ENCODE peak calls at places on chromosomes 11 and 22, in eight cellular contexts. One of them, this sample, is unnamed.

GRCh38 chr22:47043835-47044721 is 281.6 kb downstream of the TBC1D22A start:
- DNase-seq in GM12865: no peak
- DNase-seq in stimulated activated CD4-positive, alpha-beta T cell treated with anti-CD3 and anti-CD28 coated beads, Interleukin-2, amount 100 ng/mL, for 48 hours: no peak
- DNase-seq in EH: peak
- DNase-seq in GM19239: no peak
- DNase-seq in Peyer's patch: peak
- DNase-seq in H1: no peak
- DNase-seq in endothelial cell: no peak
- DNase-seq in this sample: peak

GRCh38 chr22:20241579-20242392 is 26.3 kb downstream of the RTN4R start:
- DNase-seq in GM12865: no peak
- DNase-seq in Peyer's patch: no peak
- DNase-seq in EH: no peak
- DNase-seq in H1: no peak
- DNase-seq in endothelial cell: no peak
- DNase-seq in GM19239: no peak
- DNase-seq in stimulated activated CD4-positive, alpha-beta T cell treated with anti-CD3 and anti-CD28 coated beads, Interleukin-2, amount 100 ng/mL, for 48 hours: no peak
- DNase-seq in this sample: no peak

GRCh38 chr11:117663389-117663788 is 133.6 kb downstream of the DSCAML1 start:
- DNase-seq in EH: no peak
- DNase-seq in endothelial cell: no peak
- DNase-seq in GM19239: no peak
- DNase-seq in stimulated activated CD4-positive, alpha-beta T cell treated with anti-CD3 and anti-CD28 coated beads, Interleukin-2, amount 100 ng/mL, for 48 hours: no peak
- DNase-seq in GM12865: no peak
- DNase-seq in Peyer's patch: no peak
- DNase-seq in H1: no peak
- DNase-seq in this sample: no peak

GRCh38 chr22:23400286-23400981 is 179.7 kb downstream of the IGLL1 start:
- DNase-seq in stimulated activated CD4-positive, alpha-beta T cell treated with anti-CD3 and anti-CD28 coated beads, Interleukin-2, amount 100 ng/mL, for 48 hours: no peak
- DNase-seq in GM12865: no peak
- DNase-seq in GM19239: no peak
- DNase-seq in Peyer's patch: peak
- DNase-seq in H1: no peak
- DNase-seq in EH: no peak
- DNase-seq in endothelial cell: no peak
- DNase-seq in this sample: no peak

GRCh38 chr22:32904044-32904443 is 102.5 kb downstream of the TIMP3 start:
- DNase-seq in stimulated activated CD4-positive, alpha-beta T cell treated with anti-CD3 and anti-CD28 coated beads, Interleukin-2, amount 100 ng/mL, for 48 hours: no peak
- DNase-seq in EH: peak
- DNase-seq in GM19239: peak
- DNase-seq in GM12865: peak
- DNase-seq in Peyer's patch: no peak
- DNase-seq in endothelial cell: peak
- DNase-seq in H1: no peak
- DNase-seq in this sample: peak

GRCh38 chr11:72534859-72535547 is 100.7 kb upstream of the CLPB start:
- DNase-seq in EH: peak
- DNase-seq in stimulated activated CD4-positive, alpha-beta T cell treated with anti-CD3 and anti-CD28 coated beads, Interleukin-2, amount 100 ng/mL, for 48 hours: no peak
- DNase-seq in GM19239: no peak
- DNase-seq in H1: no peak
- DNase-seq in endothelial cell: no peak
- DNase-seq in GM12865: no peak
- DNase-seq in Peyer's patch: no peak
- DNase-seq in this sample: peak

GRCh38 chr11:129639300-129639699 is 176.3 kb upstream of the TMEM45B start:
- DNase-seq in H1: no peak
- DNase-seq in endothelial cell: no peak
- DNase-seq in stimulated activated CD4-positive, alpha-beta T cell treated with anti-CD3 and anti-CD28 coated beads, Interleukin-2, amount 100 ng/mL, for 48 hours: peak
- DNase-seq in GM12865: no peak
- DNase-seq in GM19239: no peak
- DNase-seq in Peyer's patch: no peak
- DNase-seq in EH: peak
- DNase-seq in this sample: peak

GRCh38 chr22:47795477-47796127 is 1033.2 kb downstream of the TBC1D22A start:
- DNase-seq in endothelial cell: no peak
- DNase-seq in H1: no peak
- DNase-seq in EH: no peak
- DNase-seq in GM12865: no peak
- DNase-seq in stimulated activated CD4-positive, alpha-beta T cell treated with anti-CD3 and anti-CD28 coated beads, Interleukin-2, amount 100 ng/mL, for 48 hours: no peak
- DNase-seq in GM19239: no peak
- DNase-seq in Peyer's patch: no peak
- DNase-seq in this sample: no peak

GRCh38 chr11:100632970-100633452 is 54.1 kb upstream of the ARHGAP42 start:
- DNase-seq in GM19239: no peak
- DNase-seq in Peyer's patch: peak
- DNase-seq in endothelial cell: no peak
- DNase-seq in EH: peak
- DNase-seq in H1: no peak
- DNase-seq in stimulated activated CD4-positive, alpha-beta T cell treated with anti-CD3 and anti-CD28 coated beads, Interleukin-2, amount 100 ng/mL, for 48 hours: no peak
- DNase-seq in GM12865: no peak
- DNase-seq in this sample: peak

GRCh38 chr11:74720596-74721478 is 10.4 kb downstream of the CHRDL2 start:
- DNase-seq in stimulated activated CD4-positive, alpha-beta T cell treated with anti-CD3 and anti-CD28 coated beads, Interleukin-2, amount 100 ng/mL, for 48 hours: no peak
- DNase-seq in H1: no peak
- DNase-seq in GM12865: no peak
- DNase-seq in GM19239: no peak
- DNase-seq in endothelial cell: no peak
- DNase-seq in Peyer's patch: no peak
- DNase-seq in EH: no peak
- DNase-seq in this sample: no peak

GRCh38 chr11:69368119-69368880 is 74.3 kb downstream of the MYEOV start:
- DNase-seq in endothelial cell: peak
- DNase-seq in GM12865: no peak
- DNase-seq in stimulated activated CD4-positive, alpha-beta T cell treated with anti-CD3 and anti-CD28 coated beads, Interleukin-2, amount 100 ng/mL, for 48 hours: no peak
- DNase-seq in EH: no peak
- DNase-seq in Peyer's patch: no peak
- DNase-seq in GM19239: no peak
- DNase-seq in H1: no peak
- DNase-seq in this sample: no peak

GRCh38 chr22:39212721-39213376 is 31.9 kb downstream of the PDGFB start:
- DNase-seq in EH: peak
- DNase-seq in GM19239: no peak
- DNase-seq in endothelial cell: no peak
- DNase-seq in H1: no peak
- DNase-seq in Peyer's patch: peak
- DNase-seq in GM12865: no peak
- DNase-seq in stimulated activated CD4-positive, alpha-beta T cell treated with anti-CD3 and anti-CD28 coated beads, Interleukin-2, amount 100 ng/mL, for 48 hours: no peak
- DNase-seq in this sample: peak

GRCh38 chr22:23767303-23767672 is 484 bp downstream of the CHCHD10 start:
- DNase-seq in Peyer's patch: no peak
- DNase-seq in stimulated activated CD4-positive, alpha-beta T cell treated with anti-CD3 and anti-CD28 coated beads, Interleukin-2, amount 100 ng/mL, for 48 hours: no peak
- DNase-seq in GM19239: no peak
- DNase-seq in H1: no peak
- DNase-seq in endothelial cell: no peak
- DNase-seq in EH: no peak
- DNase-seq in GM12865: no peak
- DNase-seq in this sample: no peak

GRCh38 chr11:34639545-34639944 is 18.7 kb downstream of the EHF start:
- DNase-seq in endothelial cell: no peak
- DNase-seq in EH: no peak
- DNase-seq in GM19239: no peak
- DNase-seq in stimulated activated CD4-positive, alpha-beta T cell treated with anti-CD3 and anti-CD28 coated beads, Interleukin-2, amount 100 ng/mL, for 48 hours: no peak
- DNase-seq in Peyer's patch: no peak
- DNase-seq in H1: no peak
- DNase-seq in GM12865: no peak
- DNase-seq in this sample: peak

GRCh38 chr22:46514592-46515207 is 22.7 kb downstream of the CELSR1 start:
- DNase-seq in Peyer's patch: no peak
- DNase-seq in GM19239: no peak
- DNase-seq in EH: peak
- DNase-seq in GM12865: no peak
- DNase-seq in H1: no peak
- DNase-seq in endothelial cell: no peak
- DNase-seq in stimulated activated CD4-positive, alpha-beta T cell treated with anti-CD3 and anti-CD28 coated beads, Interleukin-2, amount 100 ng/mL, for 48 hours: no peak
- DNase-seq in this sample: peak

GRCh38 chr22:47209547-47210023 is 447.1 kb downstream of the TBC1D22A start:
- DNase-seq in endothelial cell: no peak
- DNase-seq in EH: no peak
- DNase-seq in GM19239: no peak
- DNase-seq in GM12865: no peak
- DNase-seq in H1: no peak
- DNase-seq in stimulated activated CD4-positive, alpha-beta T cell treated with anti-CD3 and anti-CD28 coated beads, Interleukin-2, amount 100 ng/mL, for 48 hours: no peak
- DNase-seq in Peyer's patch: peak
- DNase-seq in this sample: no peak

GRCh38 chr11:67022341-67022933 is 497 bp upstream of the SYT12 start:
- DNase-seq in EH: peak
- DNase-seq in GM12865: no peak
- DNase-seq in Peyer's patch: peak
- DNase-seq in H1: no peak
- DNase-seq in stimulated activated CD4-positive, alpha-beta T cell treated with anti-CD3 and anti-CD28 coated beads, Interleukin-2, amount 100 ng/mL, for 48 hours: no peak
- DNase-seq in endothelial cell: no peak
- DNase-seq in GM19239: no peak
- DNase-seq in this sample: peak

GRCh38 chr22:42969348-42969975 is 45.5 kb downstream of the PACSIN2 start:
- DNase-seq in EH: peak
- DNase-seq in endothelial cell: no peak
- DNase-seq in Peyer's patch: no peak
- DNase-seq in GM19239: no peak
- DNase-seq in H1: no peak
- DNase-seq in stimulated activated CD4-positive, alpha-beta T cell treated with anti-CD3 and anti-CD28 coated beads, Interleukin-2, amount 100 ng/mL, for 48 hours: no peak
- DNase-seq in GM12865: no peak
- DNase-seq in this sample: peak

GRCh38 chr11:108253176-108253575 is 30.3 kb downstream of the ATM start:
- DNase-seq in endothelial cell: no peak
- DNase-seq in Peyer's patch: no peak
- DNase-seq in stimulated activated CD4-positive, alpha-beta T cell treated with anti-CD3 and anti-CD28 coated beads, Interleukin-2, amount 100 ng/mL, for 48 hours: no peak
- DNase-seq in GM12865: no peak
- DNase-seq in H1: no peak
- DNase-seq in GM19239: no peak
- DNase-seq in EH: peak
- DNase-seq in this sample: no peak

GRCh38 chr11:77506857-77507256 is 33.0 kb upstream of the PAK1 start:
- DNase-seq in EH: peak
- DNase-seq in H1: no peak
- DNase-seq in stimulated activated CD4-positive, alpha-beta T cell treated with anti-CD3 and anti-CD28 coated beads, Interleukin-2, amount 100 ng/mL, for 48 hours: no peak
- DNase-seq in GM19239: no peak
- DNase-seq in Peyer's patch: no peak
- DNase-seq in GM12865: no peak
- DNase-seq in endothelial cell: no peak
- DNase-seq in this sample: no peak

GRCh38 chr22:37797874-37798500 is 9.7 kb upstream of the GCAT start:
- DNase-seq in endothelial cell: no peak
- DNase-seq in EH: no peak
- DNase-seq in GM12865: peak
- DNase-seq in Peyer's patch: no peak
- DNase-seq in GM19239: no peak
- DNase-seq in stimulated activated CD4-positive, alpha-beta T cell treated with anti-CD3 and anti-CD28 coated beads, Interleukin-2, amount 100 ng/mL, for 48 hours: no peak
- DNase-seq in H1: no peak
- DNase-seq in this sample: no peak

GRCh38 chr11:34619062-34619516 is 1.8 kb upstream of the EHF start:
- DNase-seq in Peyer's patch: no peak
- DNase-seq in endothelial cell: no peak
- DNase-seq in GM12865: no peak
- DNase-seq in EH: no peak
- DNase-seq in H1: no peak
- DNase-seq in GM19239: no peak
- DNase-seq in stimulated activated CD4-positive, alpha-beta T cell treated with anti-CD3 and anti-CD28 coated beads, Interleukin-2, amount 100 ng/mL, for 48 hours: no peak
- DNase-seq in this sample: no peak

GRCh38 chr11:32597914-32598313 is 14.3 kb downstream of the EIF3M start:
- DNase-seq in H1: no peak
- DNase-seq in stimulated activated CD4-positive, alpha-beta T cell treated with anti-CD3 and anti-CD28 coated beads, Interleukin-2, amount 100 ng/mL, for 48 hours: no peak
- DNase-seq in EH: no peak
- DNase-seq in GM19239: no peak
- DNase-seq in Peyer's patch: no peak
- DNase-seq in GM12865: no peak
- DNase-seq in endothelial cell: no peak
- DNase-seq in this sample: peak

GRCh38 chr11:69462106-69463045 is 19.1 kb upstream of the LINC01488 start:
- DNase-seq in endothelial cell: no peak
- DNase-seq in GM12865: no peak
- DNase-seq in GM19239: no peak
- DNase-seq in H1: no peak
- DNase-seq in EH: no peak
- DNase-seq in stimulated activated CD4-positive, alpha-beta T cell treated with anti-CD3 and anti-CD28 coated beads, Interleukin-2, amount 100 ng/mL, for 48 hours: no peak
- DNase-seq in Peyer's patch: no peak
- DNase-seq in this sample: no peak

GRCh38 chr11:11681536-11681935 is 59.7 kb upstream of the GALNT18 start:
- DNase-seq in H1: no peak
- DNase-seq in endothelial cell: no peak
- DNase-seq in GM19239: no peak
- DNase-seq in Peyer's patch: no peak
- DNase-seq in GM12865: no peak
- DNase-seq in stimulated activated CD4-positive, alpha-beta T cell treated with anti-CD3 and anti-CD28 coated beads, Interleukin-2, amount 100 ng/mL, for 48 hours: no peak
- DNase-seq in EH: no peak
- DNase-seq in this sample: no peak

GRCh38 chr22:19515654-19516377 is 8.4 kb downstream of the CLDN5 start:
- DNase-seq in endothelial cell: no peak
- DNase-seq in GM12865: no peak
- DNase-seq in GM19239: no peak
- DNase-seq in H1: no peak
- DNase-seq in EH: no peak
- DNase-seq in Peyer's patch: no peak
- DNase-seq in stimulated activated CD4-positive, alpha-beta T cell treated with anti-CD3 and anti-CD28 coated beads, Interleukin-2, amount 100 ng/mL, for 48 hours: no peak
- DNase-seq in this sample: no peak

GRCh38 chr22:49094858-49095257 is 732.8 kb downstream of the BRD1 start:
- DNase-seq in endothelial cell: no peak
- DNase-seq in EH: no peak
- DNase-seq in GM12865: no peak
- DNase-seq in GM19239: no peak
- DNase-seq in Peyer's patch: no peak
- DNase-seq in stimulated activated CD4-positive, alpha-beta T cell treated with anti-CD3 and anti-CD28 coated beads, Interleukin-2, amount 100 ng/mL, for 48 hours: no peak
- DNase-seq in H1: no peak
- DNase-seq in this sample: no peak

GRCh38 chr11:133506023-133506422 is 26.3 kb downstream of the OPCML start:
- DNase-seq in GM12865: peak
- DNase-seq in GM19239: no peak
- DNase-seq in endothelial cell: no peak
- DNase-seq in Peyer's patch: no peak
- DNase-seq in H1: no peak
- DNase-seq in stimulated activated CD4-positive, alpha-beta T cell treated with anti-CD3 and anti-CD28 coated beads, Interleukin-2, amount 100 ng/mL, for 48 hours: no peak
- DNase-seq in EH: no peak
- DNase-seq in this sample: no peak

GRCh38 chr22:41405588-41405987 is 23.8 kb downstream of the TEF start:
- DNase-seq in stimulated activated CD4-positive, alpha-beta T cell treated with anti-CD3 and anti-CD28 coated beads, Interleukin-2, amount 100 ng/mL, for 48 hours: no peak
- DNase-seq in H1: no peak
- DNase-seq in Peyer's patch: no peak
- DNase-seq in GM19239: no peak
- DNase-seq in EH: no peak
- DNase-seq in endothelial cell: no peak
- DNase-seq in GM12865: peak
- DNase-seq in this sample: no peak

GRCh38 chr11:120932305-120932905 is 91.5 kb upstream of the TBCEL start:
- DNase-seq in Peyer's patch: no peak
- DNase-seq in GM19239: no peak
- DNase-seq in H1: no peak
- DNase-seq in endothelial cell: no peak
- DNase-seq in EH: no peak
- DNase-seq in GM12865: no peak
- DNase-seq in stimulated activated CD4-positive, alpha-beta T cell treated with anti-CD3 and anti-CD28 coated beads, Interleukin-2, amount 100 ng/mL, for 48 hours: no peak
- DNase-seq in this sample: no peak

GRCh38 chr22:23828800-23829680 is 9.8 kb downstream of the DERL3 start:
- DNase-seq in Peyer's patch: no peak
- DNase-seq in GM19239: no peak
- DNase-seq in H1: no peak
- DNase-seq in stimulated activated CD4-positive, alpha-beta T cell treated with anti-CD3 and anti-CD28 coated beads, Interleukin-2, amount 100 ng/mL, for 48 hours: no peak
- DNase-seq in EH: no peak
- DNase-seq in endothelial cell: no peak
- DNase-seq in GM12865: no peak
- DNase-seq in this sample: no peak

GRCh38 chr11:12134239-12134590 is 23.8 kb downstream of the MICAL2 start:
- DNase-seq in GM19239: no peak
- DNase-seq in endothelial cell: no peak
- DNase-seq in stimulated activated CD4-positive, alpha-beta T cell treated with anti-CD3 and anti-CD28 coated beads, Interleukin-2, amount 100 ng/mL, for 48 hours: no peak
- DNase-seq in GM12865: no peak
- DNase-seq in EH: no peak
- DNase-seq in H1: no peak
- DNase-seq in Peyer's patch: peak
- DNase-seq in this sample: no peak

This sample was measured in renal cortical epithelial cell.